ENCODE peak calls at places on chromosomes 6 and 20, in six cellular contexts. L is IMR-90, I is H9, W is neuronal stem cell, B is H1, V is mesenchymal stem cell. S is an unnamed sample.

GRCh38 chr6:169587992-169588391 is 113.8 kb downstream of the WDR27 start:
- DNase-seq in L (peak; percentile 67), I (no peak), W (no peak), B (no peak), V (peak; percentile 4), S (no peak)

GRCh38 chr20:61926796-61927192 is 138.9 kb downstream of the TAF4 start:
- DNase-seq in L (no peak), I (no peak), W (no peak), B (no peak), V (no peak), S (no peak)

GRCh38 chr20:16397053-16397452 is 176.2 kb downstream of the KIF16B start:
- DNase-seq in L (no peak), I (no peak), W (no peak), B (no peak), V (no peak), S (no peak)

GRCh38 chr20:3871549-3872265 is 17.5 kb upstream of the PANK2 start:
- DNase-seq in L (no peak), I (no peak), W (no peak), B (no peak), V (peak; percentile 84), S (peak; percentile 91)

GRCh38 chr6:2270049-2270448 is 24.6 kb upstream of the GMDS start:
- DNase-seq in L (no peak), I (no peak), W (no peak), B (no peak), V (no peak), S (no peak)

GRCh38 chr6:90403489-90404381 is 107.1 kb upstream of the BACH2 start:
- DNase-seq in L (peak; percentile 90), I (peak; percentile 53), W (no peak), B (peak; percentile 54), V (peak; percentile 56), S (peak; percentile 96)

GRCh38 chr6:142885182-142885867 is 59.7 kb downstream of the HIVEP2 start:
- DNase-seq in L (peak; percentile 99), I (peak; percentile 67), W (peak; percentile 45), B (no peak), V (peak; percentile 99), S (peak; percentile 99)

GRCh38 chr6:55825402-55826051 is 49.9 kb downstream of the BMP5 start:
- DNase-seq in L (peak; percentile 78), I (no peak), W (peak; percentile 24), B (no peak), V (peak; percentile 73), S (peak; percentile 66)

DNA sequence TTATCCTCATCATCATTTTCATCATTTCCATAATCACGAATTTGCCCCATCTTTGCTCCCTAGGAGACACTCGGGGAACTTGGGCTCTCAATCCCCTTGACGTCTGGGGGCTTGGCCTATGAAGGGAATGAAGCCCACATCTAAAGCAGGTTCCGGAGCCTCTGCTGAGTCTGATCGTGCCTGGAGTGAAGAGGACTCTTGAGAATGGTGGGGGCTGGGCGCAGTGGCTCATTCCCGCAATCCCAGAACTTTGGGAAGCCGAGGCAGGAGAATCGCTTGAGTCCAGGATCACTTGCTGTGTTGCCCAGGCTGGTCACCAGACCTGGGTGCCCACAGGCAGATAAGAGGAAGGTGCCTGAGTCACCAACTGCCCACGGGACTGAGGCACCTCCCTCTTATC is 114.5 kb downstream of the SYCP2 start:
- DNase-seq in L (no peak), I (peak; percentile 5), W (no peak), B (no peak), V (no peak), S (no peak)
- H4K91ac ChIP-seq in L (no peak overlapping the region), I (no peak overlapping the region), W (no peak overlapping the region), B (no peak overlapping the region), V (no peak overlapping the region), S (no peak overlapping the region)

DNA sequence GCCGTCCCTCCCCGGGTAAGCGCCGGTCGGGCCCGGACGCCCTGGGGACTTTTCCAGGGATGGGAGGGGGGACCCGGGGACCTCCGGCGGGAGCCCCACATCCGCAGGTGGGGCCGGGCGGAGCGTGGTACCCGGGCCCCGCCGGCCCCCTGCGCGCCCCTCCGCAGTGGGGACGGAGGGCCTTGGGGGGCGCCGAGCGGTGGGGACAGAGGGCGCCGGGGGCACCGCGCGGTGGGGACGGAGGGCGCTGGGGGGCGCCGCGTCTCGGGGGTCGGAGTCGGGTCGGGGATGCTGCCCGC is 267 bp downstream of the PLEKHG1 start:
- DNase-seq in L (no peak), I (no peak), W (peak; percentile 31), B (no peak), V (no peak), S (no peak)
- H4K8ac ChIP-seq in L (no peak overlapping the region), I (no peak overlapping the region), W (no peak overlapping the region), B (peak overlapping the region; percentile 59), V (peak overlapping the region; percentile 24), S (peak overlapping the region; percentile 11)

DNA sequence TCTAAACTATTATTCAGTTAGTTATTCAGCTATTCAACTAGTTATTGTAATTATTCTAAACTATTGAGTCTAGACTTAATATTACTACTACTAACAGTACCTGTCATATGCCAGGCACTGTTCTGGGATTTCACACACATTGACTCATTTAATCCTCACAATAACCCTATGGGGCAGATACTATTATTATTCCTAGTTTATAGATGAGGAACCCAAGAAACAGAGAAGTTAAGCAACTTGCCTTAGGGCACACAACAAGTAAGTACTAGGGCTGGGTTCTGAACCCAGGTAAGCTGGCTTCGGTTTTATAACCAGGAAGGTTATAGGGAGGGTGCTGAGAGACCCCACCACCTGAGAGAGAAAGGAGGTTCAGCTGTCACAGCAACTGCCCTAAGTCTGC is 7.8 kb downstream of the TEAD3 start:
- DNase-seq in L (no peak), I (no peak), W (no peak), B (no peak), V (no peak), S (no peak)
- H3K4ac ChIP-seq in L (peak overlapping the region; percentile 97), I (no peak overlapping the region), W (no peak overlapping the region), B (no peak overlapping the region), V (no peak overlapping the region), S (peak overlapping the region; percentile 95)

GRCh38 chr20:23146857-23147256 is 60.7 kb upstream of the CD93 start:
- DNase-seq in L (no peak), I (no peak), W (no peak), B (no peak), V (no peak), S (no peak)
- H4K91ac ChIP-seq in L (peak overlapping the region; percentile 19), I (no peak overlapping the region), W (no peak overlapping the region), B (no peak overlapping the region), V (peak overlapping the region; percentile 78), S (no peak overlapping the region)

DNA sequence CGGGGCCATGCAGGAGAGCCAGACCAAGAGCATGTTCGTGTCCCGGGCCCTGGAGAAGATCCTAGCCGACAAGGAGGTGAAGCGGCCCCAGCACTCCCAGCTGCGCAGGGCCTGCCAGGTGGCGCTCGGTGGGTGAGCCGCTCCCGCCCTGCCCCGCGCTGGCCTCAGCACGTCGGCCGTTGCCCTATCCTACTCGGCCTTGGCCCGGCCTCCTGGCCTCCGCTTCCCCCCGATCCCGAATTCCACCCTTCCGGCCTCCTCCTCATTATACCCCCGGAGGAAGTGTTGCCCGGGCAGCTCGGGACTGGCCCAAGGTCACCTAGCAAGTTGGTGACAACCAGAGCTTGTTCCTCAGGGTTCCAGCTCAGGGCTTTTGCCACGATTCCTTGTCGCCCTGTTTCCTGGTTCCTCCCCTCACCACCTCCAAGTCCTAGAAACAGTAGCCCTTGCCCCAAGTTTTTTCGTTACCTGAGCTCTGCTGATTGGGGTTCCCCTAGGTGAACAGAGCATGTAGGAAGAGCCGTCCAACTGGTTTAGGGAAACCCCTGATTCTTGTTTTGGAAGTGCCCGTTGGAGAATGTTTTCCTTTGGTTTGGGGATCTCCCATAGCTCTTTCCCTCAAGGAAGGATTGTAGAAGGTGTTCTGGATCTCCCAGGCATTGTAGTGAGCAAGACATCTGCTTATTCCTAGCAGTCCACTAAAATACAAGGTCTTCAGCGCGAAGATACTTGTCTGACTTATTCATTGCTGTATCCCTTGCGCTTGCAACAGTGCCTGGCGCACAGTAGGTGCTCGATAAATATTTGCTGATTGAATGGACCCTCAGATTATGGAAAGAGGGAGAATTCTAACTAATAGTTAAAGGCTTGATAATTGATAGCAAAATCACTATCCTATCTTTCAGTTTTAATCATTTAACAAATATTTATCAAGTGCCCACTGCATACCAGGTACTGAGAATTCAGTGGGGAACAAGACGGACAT is 664 bp downstream of the ARFGEF2 start:
- DNase-seq in L (peak; percentile 34), I (no peak), W (no peak), B (no peak), V (peak; percentile 57), S (peak; percentile 27)
- H4K8ac ChIP-seq in L (peak overlapping the region; percentile 95), I (no peak overlapping the region), W (no peak overlapping the region), B (peak overlapping the region; percentile 96), V (peak overlapping the region; percentile 98), S (peak overlapping the region; percentile 95)

GRCh38 chr6:138692058-138692977 is 81.3 kb upstream of the CCDC28A start:
- DNase-seq in L (peak; percentile 50), I (peak; percentile 65), W (peak; percentile 72), B (peak; percentile 87), V (peak; percentile 71), S (peak; percentile 40)

GRCh38 chr6:138690975-138691594 is 82.5 kb upstream of the CCDC28A start:
- DNase-seq in L (peak; percentile 6), I (no peak), W (no peak), B (no peak), V (peak; percentile 28), S (peak; percentile 20)

GRCh38 chr6:138691595-138692057 is 81.9 kb upstream of the CCDC28A start:
- DNase-seq in L (peak; percentile 77), I (peak; percentile 55), W (peak; percentile 9), B (no peak), V (peak; percentile 79), S (peak; percentile 57)

GRCh38 chr6:138695193-138695592 is 78.4 kb upstream of the CCDC28A start:
- DNase-seq in L (no peak), I (no peak), W (no peak), B (no peak), V (no peak), S (no peak)

DNA sequence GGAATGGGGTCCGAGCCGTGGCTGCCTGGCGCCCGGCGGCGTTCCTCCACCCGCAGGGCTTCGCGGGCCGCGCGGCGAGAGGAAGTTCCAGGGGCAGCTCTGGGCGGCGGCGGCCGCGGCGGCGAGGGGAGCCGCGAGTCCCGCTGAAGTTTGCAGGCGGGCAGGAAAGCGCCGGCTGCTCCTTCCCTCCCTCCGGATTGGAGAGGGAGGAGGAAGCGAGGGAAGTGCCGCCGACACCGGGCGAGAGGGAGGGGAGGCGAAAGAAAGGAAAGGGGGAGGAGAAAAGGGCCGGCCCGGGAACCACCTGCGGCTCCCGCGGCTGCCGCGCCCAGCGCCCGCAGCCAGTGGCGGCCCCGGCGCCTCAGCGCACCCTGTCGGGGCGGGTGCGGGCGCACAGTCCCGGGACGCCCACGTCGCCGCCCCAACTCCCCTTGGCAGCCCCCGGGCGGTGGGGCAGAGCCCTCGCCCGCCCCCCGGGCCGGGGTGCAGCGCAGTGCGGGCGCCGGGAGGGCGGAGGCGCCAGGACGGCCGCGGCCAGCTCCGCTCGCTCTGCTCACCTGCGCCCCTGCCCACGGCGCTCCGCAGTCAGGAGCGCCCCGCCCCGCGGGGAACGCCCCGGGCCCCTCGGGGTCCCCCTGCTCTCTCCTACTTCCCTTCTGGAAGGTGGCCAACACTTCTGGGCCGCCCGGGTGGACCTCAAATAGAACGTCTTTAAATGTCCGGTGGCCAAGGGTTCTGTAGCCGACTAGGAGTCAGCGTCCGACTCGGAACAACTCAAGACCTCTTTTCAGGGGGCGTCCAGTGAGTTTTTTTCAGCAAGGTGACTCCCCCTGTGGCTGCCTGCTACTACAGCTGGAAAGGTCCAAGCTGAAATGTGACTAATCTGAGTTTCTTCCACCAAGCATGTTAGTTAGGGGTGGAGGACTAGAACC is 80.3 kb upstream of the CCDC28A start:
- DNase-seq in L (peak; percentile 57), I (peak; percentile 79), W (peak; percentile 65), B (peak; percentile 81), V (peak; percentile 75), S (peak; percentile 78)
- H3K4ac ChIP-seq in L (peak overlapping the region; percentile 9), I (no peak overlapping the region), W (no peak overlapping the region), B (no peak overlapping the region), V (peak overlapping the region; percentile 95), S (peak overlapping the region; percentile 89)

S was measured in trophoblast cell.